ENCODE peak calls at places on chromosomes 16 and 17, in ten cellular contexts. F, T, O, M, S, J, Z, P, A and U are unnamed samples.

GRCh38 chr17:38889745-38890409 is 20.0 kb downstream of the LASP1 start:
- DNase-seq in F (no peak), T (no peak), O (no peak), M (no peak), S (no peak), J (no peak), Z (no peak), P (no peak), A (no peak), U (no peak)

GRCh38 chr17:14468858-14469257 is 168.0 kb downstream of the HS3ST3B1 start:
- DNase-seq in F (no peak), T (no peak), O (no peak), M (no peak), S (no peak), J (no peak), Z (no peak), P (no peak), A (no peak), U (no peak)

GRCh38 chr16:3578610-3579551 is 1.7 kb upstream of the NLRC3 start:
- DNase-seq in F (peak), T (no peak), O (no peak), M (no peak), S (no peak), J (peak), Z (no peak), P (peak), A (peak), U (no peak)

GRCh38 chr16:8949536-8950418 is 13.9 kb downstream of the USP7 start:
- DNase-seq in F (no peak), T (no peak), O (no peak), M (no peak), S (no peak), J (peak), Z (no peak), P (no peak), A (no peak), U (no peak)

GRCh38 chr16:53904533-53904932 is 200.6 kb downstream of the FTO start:
- DNase-seq in F (no peak), T (no peak), O (no peak), M (no peak), S (no peak), J (no peak), Z (no peak), P (no peak), A (no peak), U (no peak)

GRCh38 chr17:82870091-82870491 is 30.3 kb upstream of the ZNF750 start:
- DNase-seq in F (no peak), T (no peak), O (no peak), M (no peak), S (no peak), J (no peak), Z (no peak), P (peak), A (peak), U (no peak)

GRCh38 chr16:69796285-69797118 is 34.4 kb downstream of the WWP2 start:
- DNase-seq in F (peak), T (peak), O (peak), M (no peak), S (peak), J (peak), Z (no peak), P (no peak), A (no peak), U (no peak)

GRCh38 chr17:7262192-7263070 is at the start of gene CLDN7:
- DNase-seq in F (no peak), T (no peak), O (no peak), M (no peak), S (no peak), J (no peak), Z (no peak), P (no peak), A (peak), U (peak)

GRCh38 chr17:68288804-68289203 is 2.1 kb downstream of the SLC16A6 start:
- DNase-seq in F (peak), T (no peak), O (no peak), M (no peak), S (no peak), J (no peak), Z (no peak), P (no peak), A (no peak), U (no peak)

GRCh38 chr17:31678431-31678830 is 180.6 kb downstream of the COPRS start:
- DNase-seq in F (peak), T (no peak), O (no peak), M (peak), S (no peak), J (peak), Z (no peak), P (peak), A (no peak), U (no peak)

GRCh38 chr16:47777191-47777590 is 316.1 kb downstream of the PHKB start:
- DNase-seq in F (peak), T (no peak), O (no peak), M (no peak), S (no peak), J (peak), Z (peak), P (no peak), A (no peak), U (no peak)

GRCh38 chr16:80463776-80464175 is 77.0 kb upstream of the DYNLRB2 start:
- DNase-seq in F (no peak), T (peak), O (no peak), M (no peak), S (no peak), J (no peak), Z (no peak), P (no peak), A (no peak), U (no peak)

GRCh38 chr16:73389075-73389474 is 341.1 kb upstream of the ZFHX3 start:
- DNase-seq in F (no peak), T (no peak), O (no peak), M (peak), S (no peak), J (no peak), Z (no peak), P (no peak), A (no peak), U (peak)

GRCh38 chr16:67726106-67727034 is 7.3 kb upstream of the GFOD2 start:
- DNase-seq in F (peak), T (no peak), O (no peak), M (no peak), S (no peak), J (no peak), Z (no peak), P (no peak), A (no peak), U (no peak)

GRCh38 chr16:21097151-21097550 is 53.5 kb downstream of the DNAH3 start:
- DNase-seq in F (peak), T (no peak), O (no peak), M (no peak), S (no peak), J (peak), Z (no peak), P (no peak), A (no peak), U (no peak)

GRCh38 chr17:48577330-48577945 is 712 bp downstream of the HOXB4 start:
- DNase-seq in F (no peak), T (peak), O (no peak), M (no peak), S (no peak), J (no peak), Z (no peak), P (no peak), A (no peak), U (no peak)

DNA sequence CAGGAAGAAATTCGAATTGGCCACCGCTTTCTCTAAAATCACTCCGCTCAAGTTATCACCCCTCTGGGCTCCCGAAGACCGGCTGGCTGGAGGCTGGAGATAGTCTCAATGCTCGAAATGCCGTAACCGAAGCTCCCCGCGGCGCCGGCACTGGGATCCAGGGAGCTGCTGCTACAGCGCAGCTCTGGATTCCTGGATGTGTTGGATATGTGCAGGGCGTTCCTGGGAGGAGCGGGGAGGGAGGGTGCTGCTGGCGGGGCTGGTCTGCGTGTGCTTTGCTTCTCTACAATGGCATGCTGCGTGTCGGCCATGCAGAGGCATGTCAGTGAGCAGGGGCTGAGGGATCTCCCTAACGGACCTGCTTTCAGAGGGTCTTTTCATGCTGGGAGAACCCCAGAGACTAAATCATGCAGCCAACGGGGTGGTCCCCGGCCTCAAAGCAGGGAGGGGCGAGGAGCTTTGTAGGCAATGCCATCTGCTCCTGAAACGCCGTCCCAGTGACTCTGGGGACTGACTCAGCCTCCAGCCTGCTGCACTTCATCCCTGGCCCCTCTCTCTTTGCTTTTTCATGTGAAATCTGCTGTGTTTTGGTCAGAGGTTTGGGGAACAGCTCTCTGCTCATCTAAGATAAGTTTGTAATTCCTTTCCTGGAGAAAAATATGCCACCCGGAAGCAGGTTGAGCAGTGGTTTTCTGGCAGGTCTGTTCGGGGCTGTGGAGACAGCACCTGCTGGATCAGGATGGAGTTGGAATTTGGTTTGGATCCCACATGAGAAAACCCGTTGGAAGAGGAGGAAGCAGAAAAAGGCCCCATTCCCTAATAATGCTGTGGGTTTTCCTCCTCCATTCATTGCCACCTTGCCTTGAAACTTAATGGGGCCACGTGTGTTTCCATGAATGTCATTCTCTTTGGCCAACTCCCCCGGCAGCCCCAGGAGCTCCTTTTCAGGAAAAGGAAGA is 311.4 kb downstream of the SEC14L1 start:
- DNase-seq in F (peak), T (no peak), O (peak), M (no peak), S (peak), J (peak), Z (no peak), P (no peak), A (peak), U (no peak)
- H3K4me3 ChIP-seq in F (peak), T (peak), O (peak), M (peak), S (peak), J (peak), Z (peak), P (peak), A (peak), U (peak)

DNA sequence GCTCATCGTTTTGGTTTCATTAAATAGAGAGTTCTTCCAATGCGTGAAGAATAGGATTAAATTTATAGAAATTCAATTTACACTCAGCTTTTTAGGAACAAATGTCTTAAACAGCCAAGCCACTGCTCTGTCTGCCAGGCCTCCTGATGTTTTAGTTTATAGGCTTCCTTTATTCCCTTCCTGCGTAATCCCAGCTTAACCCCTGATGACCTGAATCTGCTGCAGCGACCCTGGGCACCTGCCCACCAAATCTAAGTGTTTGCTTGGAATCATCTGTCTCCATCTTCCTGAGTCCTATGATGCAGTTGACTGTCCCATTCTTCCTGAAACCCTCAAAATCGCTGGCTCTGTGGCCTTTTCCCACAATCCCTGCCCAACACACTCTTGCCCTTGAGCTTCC is 179.9 kb downstream of the GSG1L start:
- DNase-seq in F (no peak), T (no peak), O (no peak), M (no peak), S (no peak), J (no peak), Z (no peak), P (no peak), A (no peak), U (no peak)
- TF ChIP-seq CTCF in F (no peak), T (no peak), O (no peak), M (no peak), S (no peak), J (no peak), Z (no peak), P (no peak), A (no peak), U (no peak)

DNA sequence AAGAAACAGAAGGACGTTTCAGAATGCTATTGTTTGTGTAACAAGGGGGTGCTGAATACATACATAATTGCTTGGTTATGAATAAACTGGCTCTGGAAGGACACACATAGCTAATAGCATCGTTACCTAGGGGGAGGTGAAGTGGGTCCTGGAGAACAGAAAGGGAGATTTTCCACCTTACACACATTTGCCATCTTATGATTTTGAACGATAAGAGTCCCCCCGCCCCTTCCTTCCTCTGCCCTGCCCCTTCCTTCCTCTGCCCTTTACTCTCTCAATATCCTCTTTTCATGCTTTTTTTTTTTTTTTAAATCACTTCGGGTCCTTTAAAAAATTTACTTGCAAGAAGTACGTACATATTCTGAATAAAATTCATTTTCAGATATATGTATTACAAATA is 902 bp upstream of the DHRS7B start:
- DNase-seq in F (no peak), T (no peak), O (peak), M (no peak), S (no peak), J (no peak), Z (no peak), P (no peak), A (no peak), U (no peak)
- H3K4me3 ChIP-seq in F (no peak), T (no peak), O (peak), M (no peak), S (no peak), J (no peak), Z (no peak), P (peak), A (no peak), U (peak)

GRCh38 chr17:42872251-42872965 is 21.4 kb downstream of the AOC3 start:
- DNase-seq in F (no peak), T (no peak), O (no peak), M (no peak), S (no peak), J (peak), Z (no peak), P (peak), A (no peak), U (no peak)

GRCh38 chr17:42877037-42877436 is 23.6 kb upstream of the G6PC1 start:
- DNase-seq in F (no peak), T (no peak), O (no peak), M (no peak), S (no peak), J (no peak), Z (no peak), P (no peak), A (no peak), U (no peak)

GRCh38 chr17:42871647-42872046 is 20.6 kb downstream of the AOC3 start:
- DNase-seq in F (no peak), T (no peak), O (no peak), M (no peak), S (no peak), J (no peak), Z (no peak), P (peak), A (no peak), U (no peak)

GRCh38 chr17:42878123-42878880 is 22.3 kb upstream of the G6PC1 start:
- DNase-seq in F (no peak), T (no peak), O (no peak), M (no peak), S (no peak), J (no peak), Z (no peak), P (no peak), A (no peak), U (peak)

GRCh38 chr17:42873321-42873720 is 22.3 kb downstream of the AOC3 start:
- DNase-seq in F (no peak), T (no peak), O (no peak), M (no peak), S (no peak), J (no peak), Z (no peak), P (peak), A (no peak), U (no peak)
- TF ChIP-seq CTCF in F (no peak), T (no peak), O (no peak), M (no peak), S (no peak), J (no peak), Z (no peak), P (no peak), A (no peak), U (no peak)

DNA sequence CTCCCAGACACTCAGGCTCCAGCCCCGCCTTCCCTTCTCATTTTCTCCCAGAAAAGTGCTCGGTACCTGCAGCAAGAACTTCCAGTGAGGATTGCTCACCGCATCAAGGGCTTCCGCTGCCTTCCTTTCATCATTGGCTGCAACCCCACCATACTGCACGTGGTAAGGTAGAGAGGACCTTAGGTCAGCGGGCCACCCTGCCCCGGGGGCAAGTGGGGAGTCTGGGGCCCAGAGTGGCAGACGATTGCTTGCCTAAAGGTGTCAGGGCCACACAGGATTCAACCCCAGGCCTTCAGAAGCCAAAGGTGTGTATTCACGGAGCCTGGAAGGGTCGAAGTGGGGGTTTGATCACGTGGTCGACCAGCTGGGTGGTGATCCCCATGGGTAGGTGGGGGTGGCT is 1.4 kb downstream of the BCKDK start:
- DNase-seq in F (no peak), T (no peak), O (no peak), M (no peak), S (no peak), J (no peak), Z (no peak), P (no peak), A (no peak), U (no peak)
- H3K4me3 ChIP-seq in F (no peak), T (no peak), O (no peak), M (no peak), S (no peak), J (no peak), Z (no peak), P (no peak), A (no peak), U (no peak)

GRCh38 chr17:44652727-44653126 is 3.5 kb upstream of the MEIOC start:
- DNase-seq in F (no peak), T (no peak), O (no peak), M (no peak), S (no peak), J (no peak), Z (no peak), P (no peak), A (no peak), U (no peak)

GRCh38 chr17:44651228-44651627 is 5.0 kb upstream of the MEIOC start:
- DNase-seq in F (no peak), T (no peak), O (no peak), M (no peak), S (no peak), J (no peak), Z (no peak), P (no peak), A (no peak), U (no peak)

GRCh38 chr17:44653954-44654353 is 2.3 kb upstream of the MEIOC start:
- DNase-seq in F (no peak), T (no peak), O (no peak), M (no peak), S (no peak), J (no peak), Z (no peak), P (no peak), A (no peak), U (no peak)

GRCh38 chr17:44653384-44653783 is 2.9 kb upstream of the MEIOC start:
- DNase-seq in F (no peak), T (no peak), O (no peak), M (no peak), S (no peak), J (no peak), Z (no peak), P (no peak), A (no peak), U (no peak)

DNA sequence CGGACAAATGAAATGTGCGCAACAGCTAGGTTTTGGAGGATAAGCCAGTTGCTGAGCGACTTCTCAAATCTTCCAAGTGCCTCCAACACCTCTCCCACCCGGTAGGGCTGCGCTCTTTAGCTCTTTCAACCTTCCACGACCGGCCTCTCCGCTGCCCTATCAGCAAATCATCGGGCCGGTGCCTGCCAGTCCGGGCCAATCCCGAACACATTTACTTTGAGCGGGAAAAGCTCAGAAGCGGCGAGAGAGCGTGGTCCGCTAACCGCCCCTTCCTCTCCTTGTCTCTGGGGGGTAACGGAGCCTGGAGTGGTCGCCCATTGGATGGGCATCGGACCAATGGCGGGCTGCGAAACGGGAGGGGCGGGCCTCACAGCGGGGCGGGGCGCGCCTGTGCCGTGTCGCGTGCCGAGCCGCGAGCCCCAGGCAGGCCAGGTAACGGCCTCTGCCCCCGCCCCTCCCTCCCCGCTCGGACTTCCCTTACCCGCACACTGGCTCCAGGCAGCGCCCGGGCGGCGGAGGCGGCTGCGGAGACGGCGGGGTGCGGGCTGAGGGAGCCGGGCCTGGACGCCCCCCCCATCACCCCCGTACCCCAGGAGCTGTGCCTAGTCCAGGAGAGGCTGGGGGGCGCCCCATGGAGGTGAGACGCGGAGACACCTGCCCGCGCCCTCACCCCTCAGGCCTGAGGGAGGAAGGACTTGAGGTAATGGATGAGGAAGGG is at the start of gene MEIOC:
- DNase-seq in F (peak), T (no peak), O (no peak), M (no peak), S (no peak), J (peak), Z (no peak), P (no peak), A (peak), U (no peak)
- TF ChIP-seq CTCF in F (no peak), T (peak), O (no peak), M (no peak), S (no peak), J (no peak), Z (no peak), P (no peak), A (no peak), U (no peak)

GRCh38 chr16:84061236-84061830 is 18.7 kb upstream of the SLC38A8 start:
- DNase-seq in F (no peak), T (no peak), O (no peak), M (no peak), S (no peak), J (no peak), Z (no peak), P (no peak), A (no peak), U (no peak)

GRCh38 chr16:84067640-84068039 is 25.0 kb upstream of the SLC38A8 start:
- DNase-seq in F (no peak), T (no peak), O (no peak), M (no peak), S (no peak), J (no peak), Z (no peak), P (no peak), A (no peak), U (no peak)

GRCh38 chr16:84065536-84066132 is 23.0 kb upstream of the SLC38A8 start:
- DNase-seq in F (peak), T (peak), O (peak), M (no peak), S (peak), J (peak), Z (no peak), P (no peak), A (no peak), U (no peak)

GRCh38 chr16:84062734-84063640 is 20.4 kb upstream of the SLC38A8 start:
- DNase-seq in F (peak), T (peak), O (peak), M (no peak), S (peak), J (peak), Z (no peak), P (peak), A (peak), U (no peak)

GRCh38 chr16:84063972-84064371 is 21.4 kb upstream of the SLC38A8 start:
- DNase-seq in F (no peak), T (no peak), O (no peak), M (no peak), S (no peak), J (no peak), Z (no peak), P (no peak), A (no peak), U (no peak)
- H3K4me3 ChIP-seq in F (no peak), T (no peak), O (no peak), M (no peak), S (no peak), J (no peak), Z (no peak), P (no peak), A (no peak), U (no peak)